ENCODE peak calls at places on chromosomes 6 and 20, in five cellular contexts. One of them, this sample, is unnamed.

GRCh38 chr6:28710466-28711191 is 184.9 kb downstream of the GPX5 start:
- DNase-seq in NCI-H460: peak; percentile 22
- DNase-seq in cardiac muscle cell: no peak
- DNase-seq in cardiac fibroblast: peak; percentile 25
- DNase-seq in HFFc6: peak; percentile 78
- DNase-seq in this sample: no peak

GRCh38 chr6:108080010-108080780 is 5.7 kb upstream of the OSTM1 start:
- DNase-seq in NCI-H460: no peak
- DNase-seq in cardiac muscle cell: no peak
- DNase-seq in cardiac fibroblast: peak; percentile 59
- DNase-seq in HFFc6: peak; percentile 48
- DNase-seq in this sample: peak; percentile 29

GRCh38 chr6:37646097-37646864 is 51.4 kb downstream of the MDGA1 start:
- DNase-seq in NCI-H460: no peak
- DNase-seq in cardiac muscle cell: no peak
- DNase-seq in cardiac fibroblast: no peak
- DNase-seq in HFFc6: no peak
- DNase-seq in this sample: no peak

GRCh38 chr20:17875106-17875980 is 93.3 kb downstream of the SNX5 start:
- DNase-seq in NCI-H460: no peak
- DNase-seq in cardiac muscle cell: no peak
- DNase-seq in cardiac fibroblast: peak; percentile 97
- DNase-seq in HFFc6: peak; percentile 37
- DNase-seq in this sample: no peak

GRCh38 chr6:134456284-134456683 is 138.4 kb upstream of the SGK1 start:
- DNase-seq in NCI-H460: no peak
- DNase-seq in cardiac muscle cell: no peak
- DNase-seq in cardiac fibroblast: no peak
- DNase-seq in HFFc6: no peak
- DNase-seq in this sample: no peak

GRCh38 chr20:36063916-36064660 is 90.5 kb upstream of the EPB41L1 start:
- DNase-seq in NCI-H460: no peak
- DNase-seq in cardiac muscle cell: no peak
- DNase-seq in cardiac fibroblast: no peak
- DNase-seq in HFFc6: no peak
- DNase-seq in this sample: no peak

GRCh38 chr6:151374024-151374423 is 17.3 kb downstream of the ZBTB2 start:
- DNase-seq in NCI-H460: no peak
- DNase-seq in cardiac muscle cell: no peak
- DNase-seq in cardiac fibroblast: peak; percentile 24
- DNase-seq in HFFc6: no peak
- DNase-seq in this sample: no peak

GRCh38 chr6:3457710-3458605 is 1.1 kb upstream of the SLC22A23 start:
- DNase-seq in NCI-H460: no peak
- DNase-seq in cardiac muscle cell: peak; percentile 62
- DNase-seq in cardiac fibroblast: no peak
- DNase-seq in HFFc6: no peak
- DNase-seq in this sample: no peak

GRCh38 chr20:35171753-35172433 is at the start of gene PROCR:
- DNase-seq in NCI-H460: peak; percentile 94
- DNase-seq in cardiac muscle cell: peak; percentile 32
- DNase-seq in cardiac fibroblast: peak; percentile 94
- DNase-seq in HFFc6: peak; percentile 91
- DNase-seq in this sample: peak; percentile 93

GRCh38 chr20:51062065-51062464 is 39.2 kb upstream of the KCNG1 start:
- DNase-seq in NCI-H460: no peak
- DNase-seq in cardiac muscle cell: no peak
- DNase-seq in cardiac fibroblast: no peak
- DNase-seq in HFFc6: no peak
- DNase-seq in this sample: no peak

GRCh38 chr20:57968111-57968510 is 258.3 kb upstream of the PMEPA1 start:
- DNase-seq in NCI-H460: no peak
- DNase-seq in cardiac muscle cell: no peak
- DNase-seq in cardiac fibroblast: no peak
- DNase-seq in HFFc6: peak; percentile 4
- DNase-seq in this sample: no peak

GRCh38 chr6:44123544-44123943 is 3.7 kb downstream of the MRPL14 start:
- DNase-seq in NCI-H460: no peak
- DNase-seq in cardiac muscle cell: no peak
- DNase-seq in cardiac fibroblast: no peak
- DNase-seq in HFFc6: no peak
- DNase-seq in this sample: no peak